ENCODE peak calls at places on chromosomes 3 and 15, in eight cellular contexts. O, A, D, I, F, S, U and X are unnamed samples.
A peak's percentile ranks its signal among the peaks of the same experiment; 100 is the strongest.

GRCh38 chr3:70531063-70531657 is 218.7 kb upstream of the MDFIC2 start:
- DNase-seq in O (no peak), A (no peak), D (peak; percentile 7), I (no peak), F (no peak), S (no peak), U (peak; percentile 57), X (no peak)

GRCh38 chr15:101242160-101242998 is 9.5 kb downstream of the CHSY1 start:
- DNase-seq in O (no peak), A (peak; percentile 34), D (peak; percentile 41), I (no peak), F (no peak), S (peak; percentile 45), U (peak; percentile 59), X (peak; percentile 32)

GRCh38 chr3:113218011-113218678 is 6.8 kb downstream of the BOC start:
- DNase-seq in O (no peak), A (no peak), D (no peak), I (no peak), F (no peak), S (no peak), U (no peak), X (no peak)

GRCh38 chr3:193522473-193522872 is 32.2 kb downstream of the ATP13A4 start:
- DNase-seq in O (no peak), A (no peak), D (no peak), I (no peak), F (no peak), S (no peak), U (no peak), X (no peak)

GRCh38 chr3:86988235-86988634 is 2.7 kb downstream of the VGLL3 start:
- DNase-seq in O (no peak), A (no peak), D (peak; percentile 88), I (no peak), F (no peak), S (no peak), U (peak; percentile 94), X (no peak)

GRCh38 chr3:98577178-98577895 is 16.1 kb downstream of the CPOX start:
- DNase-seq in O (no peak), A (no peak), D (peak; percentile 35), I (no peak), F (no peak), S (no peak), U (peak; percentile 67), X (no peak)

GRCh38 chr3:25540187-25540765 is 112.2 kb downstream of the RARB start:
- DNase-seq in O (no peak), A (no peak), D (no peak), I (no peak), F (no peak), S (no peak), U (no peak), X (no peak)

GRCh38 chr15:42087926-42088800 is 6.2 kb downstream of the PLA2G4D start:
- DNase-seq in O (no peak), A (no peak), D (no peak), I (no peak), F (no peak), S (peak; percentile 5), U (no peak), X (no peak)

GRCh38 chr3:156425651-156426050 is 129.3 kb downstream of the SSR3 start:
- DNase-seq in O (no peak), A (no peak), D (no peak), I (no peak), F (no peak), S (no peak), U (no peak), X (no peak)

GRCh38 chr3:60580826-60581225 is 670.4 kb downstream of the FHIT start:
- DNase-seq in O (no peak), A (no peak), D (no peak), I (no peak), F (no peak), S (no peak), U (no peak), X (no peak)

GRCh38 chr3:37287776-37288175 is 113.4 kb upstream of the LRRFIP2 start:
- DNase-seq in O (no peak), A (no peak), D (no peak), I (no peak), F (no peak), S (no peak), U (peak; percentile 42), X (no peak)

GRCh38 chr3:194271459-194272035 is 79.6 kb downstream of the CPN2 start:
- DNase-seq in O (no peak), A (no peak), D (no peak), I (no peak), F (no peak), S (no peak), U (no peak), X (no peak)

GRCh38 chr15:35784745-35785144 is 238.8 kb upstream of the DPH6 start:
- DNase-seq in O (no peak), A (no peak), D (no peak), I (no peak), F (no peak), S (no peak), U (no peak), X (no peak)

GRCh38 chr15:80836223-80836622 is 57.1 kb downstream of the CEMIP start:
- DNase-seq in O (no peak), A (no peak), D (no peak), I (no peak), F (no peak), S (no peak), U (no peak), X (no peak)

GRCh38 chr3:62319570-62320243 is 53.6 kb downstream of the FEZF2 start:
- DNase-seq in O (no peak), A (no peak), D (no peak), I (no peak), F (peak; percentile 70), S (no peak), U (no peak), X (no peak)

GRCh38 chr3:195100903-195101591 is 169.9 kb downstream of the XXYLT1 start:
- DNase-seq in O (no peak), A (peak; percentile 66), D (no peak), I (no peak), F (peak; percentile 53), S (peak; percentile 29), U (peak; percentile 55), X (no peak)

GRCh38 chr3:41434781-41435180 is 235.5 kb downstream of the CTNNB1 start:
- DNase-seq in O (no peak), A (no peak), D (no peak), I (no peak), F (no peak), S (no peak), U (no peak), X (no peak)
- H3K4me3 ChIP-seq in O (no peak overlapping the region), A (no peak overlapping the region), D (no peak overlapping the region), I (no peak overlapping the region), F (no peak overlapping the region), S (no peak overlapping the region), U (no peak overlapping the region), X (no peak overlapping the region)

DNA sequence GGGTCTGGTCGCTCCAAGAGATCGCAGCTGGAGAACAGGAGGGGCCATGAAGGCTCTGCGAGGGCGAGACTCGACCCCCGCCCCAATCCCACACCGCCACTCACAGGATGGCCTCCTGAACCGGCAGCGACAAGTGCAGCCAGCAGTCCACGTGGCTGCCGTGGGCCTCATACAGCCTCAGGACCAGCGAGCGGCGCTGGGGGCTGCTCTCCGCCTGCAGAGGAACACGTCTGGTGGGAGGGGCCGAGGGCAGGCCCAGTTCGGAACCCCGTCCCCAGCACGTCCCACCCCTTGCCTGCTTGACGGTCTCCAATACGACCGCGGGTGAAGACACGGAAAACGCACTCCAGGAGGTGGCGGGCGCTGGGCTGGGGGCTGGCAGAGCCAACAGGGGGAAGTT is 9.2 kb downstream of the NEIL1 start:
- DNase-seq in O (no peak), A (no peak), D (no peak), I (no peak), F (no peak), S (no peak), U (no peak), X (peak; percentile 73)
- H3K36me3 ChIP-seq in O (peaks cover 11% of the 10 kb centered on the region), A (no peaks in the 10 kb centered on the region), D (peaks cover 31% of the 10 kb centered on the region), I (no peaks in the 10 kb centered on the region), F (no peaks in the 10 kb centered on the region), S (no peaks in the 10 kb centered on the region), U (peaks cover 46% of the 10 kb centered on the region), X (peaks cover 35% of the 10 kb centered on the region)

DNA sequence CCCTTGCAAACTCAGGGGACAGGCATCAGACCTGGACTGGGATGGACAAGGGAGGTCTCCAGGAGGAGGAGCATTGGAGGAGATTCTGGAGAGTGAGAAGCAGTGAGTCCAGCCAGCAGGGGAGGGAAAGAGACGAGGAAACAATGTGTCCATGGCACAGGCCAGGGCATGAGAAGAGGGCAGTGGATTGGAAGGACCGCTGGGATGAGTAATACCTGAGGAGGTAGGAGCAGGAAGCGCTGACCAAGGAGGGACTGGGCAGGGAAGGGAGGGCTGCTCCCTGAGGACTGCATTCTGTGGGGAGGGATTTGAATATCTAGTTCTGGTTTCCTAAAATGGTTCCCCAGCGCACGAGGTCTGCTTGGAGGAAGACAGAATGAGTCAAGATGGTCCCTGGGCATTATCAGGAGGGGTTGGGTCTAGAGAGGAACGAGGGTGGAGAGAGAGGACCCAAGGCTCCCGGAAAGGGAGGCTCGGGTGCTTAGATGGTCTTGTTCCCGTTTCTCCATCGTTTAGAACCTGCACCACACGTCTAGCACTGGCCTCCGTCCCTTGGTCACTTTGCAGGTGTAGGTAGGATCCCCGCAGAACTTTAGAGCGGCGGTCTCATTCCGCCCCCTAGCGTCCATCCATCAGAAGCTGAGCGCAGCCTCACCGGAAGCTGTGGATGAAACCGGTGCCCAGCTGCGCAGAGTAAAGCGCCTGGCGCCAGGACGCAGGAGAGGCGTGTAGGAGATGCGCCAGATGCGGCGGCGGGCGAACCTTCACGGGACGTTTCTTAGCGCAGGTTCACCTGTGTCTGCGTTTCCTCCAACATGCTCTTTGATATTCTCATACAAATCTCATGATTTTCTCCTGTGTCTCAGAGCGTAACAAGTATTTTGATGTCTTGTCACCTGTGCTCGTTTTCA is 190.7 kb upstream of the NDN start:
- DNase-seq in O (peak; percentile 61), A (peak; percentile 22), D (no peak), I (no peak), F (no peak), S (peak; percentile 59), U (no peak), X (no peak)
- TF ChIP-seq CTCF in O (peak; percentile 55), A (peak; percentile 59), D (peak; percentile 54), I (peak; percentile 83), F (peak; percentile 57), S (peak; percentile 49), U (peak; percentile 40), X (peak; percentile 89)

GRCh38 chr3:72340056-72340455 is 508.2 kb downstream of the SHQ1 start:
- DNase-seq in O (no peak), A (no peak), D (no peak), I (no peak), F (no peak), S (no peak), U (no peak), X (no peak)

GRCh38 chr3:72338942-72339749 is 509.1 kb downstream of the SHQ1 start:
- DNase-seq in O (peak; percentile 83), A (no peak), D (peak; percentile 98), I (peak; percentile 13), F (no peak), S (no peak), U (peak; percentile 97), X (peak; percentile 90)

GRCh38 chr3:72340476-72341379 is 507.5 kb downstream of the SHQ1 start:
- DNase-seq in O (no peak), A (no peak), D (no peak), I (no peak), F (no peak), S (no peak), U (no peak), X (no peak)

GRCh38 chr3:72338082-72338941 is 509.9 kb downstream of the SHQ1 start:
- DNase-seq in O (no peak), A (no peak), D (peak; percentile 74), I (peak; percentile 5), F (no peak), S (no peak), U (peak; percentile 55), X (no peak)

DNA sequence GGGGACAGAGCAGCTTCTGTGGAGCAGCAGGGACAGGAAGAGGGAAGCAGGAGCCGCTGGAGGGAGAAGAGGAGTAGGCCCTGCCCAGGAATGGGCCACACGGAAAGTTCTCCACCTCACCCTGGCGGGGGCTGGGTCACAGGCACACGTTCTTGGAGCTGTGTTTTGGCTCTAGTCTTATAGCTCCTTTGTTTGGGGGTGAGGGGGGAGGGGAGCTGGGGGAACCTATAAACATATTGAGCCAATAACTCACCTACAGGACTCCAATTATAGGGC is 508.6 kb downstream of the SHQ1 start:
- DNase-seq in O (no peak), A (no peak), D (no peak), I (no peak), F (no peak), S (no peak), U (no peak), X (no peak)
- H3K4me3 ChIP-seq in O (no peak overlapping the region), A (no peak overlapping the region), D (no peak overlapping the region), I (no peak overlapping the region), F (no peak overlapping the region), S (no peak overlapping the region), U (no peak overlapping the region), X (no peak overlapping the region)